ENCODE peak calls at places on chromosomes 12 and 14, in four cellular contexts. Z is WTC11, S is HCT116, F is K562. C is an unnamed sample.

GRCh38 chr12:93886533-93887511 is 209.6 kb downstream of the CRADD start:
- DNase-seq in Z (no peak), S (no peak), F (no peak), C (peak; percentile 71)

GRCh38 chr14:97137705-97138104 is 340.5 kb downstream of the VRK1 start:
- DNase-seq in Z (no peak), S (no peak), F (no peak), C (no peak)

GRCh38 chr12:85951823-85952222 is 77.7 kb downstream of the NTS start:
- DNase-seq in Z (no peak), S (peak; percentile 19), F (no peak), C (no peak)

GRCh38 chr12:123931686-123932321 is 40.8 kb downstream of the CCDC92 start:
- DNase-seq in Z (no peak), S (no peak), F (no peak), C (no peak)

GRCh38 chr12:41795066-41795465 is 349.6 kb downstream of the GXYLT1 start:
- DNase-seq in Z (no peak), S (no peak), F (no peak), C (no peak)

GRCh38 chr12:31832740-31833540 is 104.1 kb upstream of the AMN1 start:
- DNase-seq in Z (no peak), S (no peak), F (no peak), C (no peak)

GRCh38 chr12:131755305-131756113 is 44.6 kb downstream of the SFSWAP start:
- DNase-seq in Z (peak; percentile 50), S (peak; percentile 47), F (peak; percentile 46), C (peak; percentile 59)

GRCh38 chr12:115354007-115354452 is 670.1 kb upstream of the TBX3 start:
- DNase-seq in Z (no peak), S (peak; percentile 36), F (no peak), C (no peak)

GRCh38 chr12:131077931-131078391 is 124.3 kb downstream of the ADGRD1 start:
- DNase-seq in Z (no peak), S (no peak), F (no peak), C (no peak)

GRCh38 chr12:11630046-11630706 is 19.3 kb upstream of the ETV6 start:
- DNase-seq in Z (no peak), S (no peak), F (no peak), C (no peak)

GRCh38 chr12:112747501-112747900 is 44.0 kb upstream of the RPH3A start:
- DNase-seq in Z (no peak), S (no peak), F (no peak), C (no peak)

GRCh38 chr14:74835607-74836250 is 40.2 kb downstream of the PROX2 start:
- DNase-seq in Z (no peak), S (no peak), F (no peak), C (no peak)

GRCh38 chr12:45644521-45644920 is 85.0 kb upstream of the ARID2 start:
- DNase-seq in Z (no peak), S (no peak), F (no peak), C (no peak)

GRCh38 chr12:74747305-74747704 is 209.7 kb downstream of the ATXN7L3B start:
- DNase-seq in Z (no peak), S (peak; percentile 21), F (no peak), C (no peak)

GRCh38 chr14:72716471-72716870 is 177.4 kb downstream of the DPF3 start:
- DNase-seq in Z (no peak), S (no peak), F (no peak), C (no peak)

GRCh38 chr14:77342726-77343397 is 22.0 kb downstream of the GSTZ1 start:
- DNase-seq in Z (no peak), S (no peak), F (no peak), C (no peak)

GRCh38 chr14:98210045-98210678 is 1061.8 kb downstream of the BCL11B start:
- DNase-seq in Z (no peak), S (no peak), F (no peak), C (no peak)

GRCh38 chr12:112198120-112198733 is 72.9 kb downstream of the TRAFD1 start:
- DNase-seq in Z (peak; percentile 87), S (peak; percentile 41), F (peak; percentile 31), C (peak; percentile 78)

GRCh38 chr14:72024043-72024407 is 91.8 kb downstream of the RGS6 start:
- DNase-seq in Z (peak; percentile 44), S (peak; percentile 65), F (peak; percentile 23), C (peak; percentile 53)

GRCh38 chr12:52278931-52279682 is 4.7 kb downstream of the KRT86 start:
- DNase-seq in Z (peak; percentile 87), S (peak; percentile 57), F (peak; percentile 91), C (peak; percentile 93)

GRCh38 chr12:101018540-101018939 is 191.5 kb downstream of the SLC5A8 start:
- DNase-seq in Z (no peak), S (peak; percentile 59), F (no peak), C (no peak)

GRCh38 chr14:83483063-83483462 is 1949.4 kb upstream of the SEL1L start:
- DNase-seq in Z (no peak), S (no peak), F (no peak), C (no peak)

GRCh38 chr12:31880340-31880739 is 78.9 kb upstream of the RESF1 start:
- DNase-seq in Z (no peak), S (no peak), F (no peak), C (no peak)

GRCh38 chr14:36661506-36662257 is at the start of gene PAX9:
- DNase-seq in Z (peak; percentile 96), S (peak; percentile 81), F (peak; percentile 92), C (peak; percentile 94)

GRCh38 chr12:6909421-6910145 is 4.8 kb upstream of the ENO2 start:
- DNase-seq in Z (no peak), S (no peak), F (no peak), C (no peak)

GRCh38 chr12:103100226-103100866 is 142.9 kb downstream of the ASCL1 start:
- DNase-seq in Z (no peak), S (no peak), F (no peak), C (no peak)

GRCh38 chr12:48890657-48891418 is 25.2 kb upstream of the RND1 start:
- DNase-seq in Z (peak; percentile 92), S (peak; percentile 27), F (peak; percentile 74), C (peak; percentile 85)

GRCh38 chr14:76351941-76352340 is 24.0 kb upstream of the ESRRB start:
- DNase-seq in Z (no peak), S (no peak), F (no peak), C (no peak)

GRCh38 chr14:91484186-91484585 is 25.9 kb downstream of the PPP4R3A start:
- DNase-seq in Z (no peak), S (no peak), F (no peak), C (no peak)

GRCh38 chr14:68733086-68733621 is 59.7 kb downstream of the ZFP36L1 start:
- DNase-seq in Z (no peak), S (no peak), F (no peak), C (no peak)

GRCh38 chr14:58082011-58082410 is 70.0 kb downstream of the ARMH4 start:
- DNase-seq in Z (no peak), S (no peak), F (no peak), C (no peak)

GRCh38 chr12:109710747-109711595 is 2.7 kb upstream of the FAM222A start:
- DNase-seq in Z (no peak), S (no peak), F (no peak), C (no peak)

GRCh38 chr12:89935850-89936249 is 227.2 kb upstream of the ATP2B1 start:
- DNase-seq in Z (no peak), S (no peak), F (no peak), C (no peak)

GRCh38 chr12:30330565-30330964 is 365.1 kb downstream of the IPO8 start:
- DNase-seq in Z (no peak), S (no peak), F (no peak), C (no peak)

GRCh38 chr12:30329281-30329680 is 366.4 kb downstream of the IPO8 start:
- DNase-seq in Z (no peak), S (no peak), F (no peak), C (no peak)
- TF ChIP-seq SP1 in Z (no peak), S (no peak), F (no peak), C (no peak)

GRCh38 chr14:104123879-104124278 is 14.5 kb upstream of the KIF26A start:
- DNase-seq in Z (no peak), S (no peak), F (no peak), C (no peak)
- TF ChIP-seq SP1 in Z (no peak), S (no peak), F (no peak), C (no peak)

DNA sequence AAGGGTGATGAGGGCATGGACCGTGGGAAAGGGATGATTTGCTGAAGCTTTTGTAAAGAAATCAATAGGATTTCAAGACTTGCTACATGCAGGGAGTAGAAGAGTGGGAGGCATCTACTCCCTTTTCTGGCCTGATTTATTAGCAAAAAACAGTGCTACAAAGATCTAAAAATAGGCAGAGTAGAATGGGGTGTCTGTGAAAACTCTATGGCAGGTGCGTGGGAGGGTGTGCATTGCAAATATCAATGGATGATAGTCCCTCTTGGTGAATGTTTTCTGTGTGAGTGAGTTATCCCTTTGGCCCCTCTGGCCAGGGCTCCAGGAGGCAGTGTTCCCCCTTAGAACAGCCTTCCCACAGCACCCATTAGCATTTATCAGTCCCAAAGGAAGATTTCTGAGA is 139.0 kb downstream of the SMOC1 start:
- DNase-seq in Z (no peak), S (no peak), F (no peak), C (no peak)
- TF ChIP-seq SP1 in Z (no peak), S (no peak), F (no peak), C (no peak)

DNA sequence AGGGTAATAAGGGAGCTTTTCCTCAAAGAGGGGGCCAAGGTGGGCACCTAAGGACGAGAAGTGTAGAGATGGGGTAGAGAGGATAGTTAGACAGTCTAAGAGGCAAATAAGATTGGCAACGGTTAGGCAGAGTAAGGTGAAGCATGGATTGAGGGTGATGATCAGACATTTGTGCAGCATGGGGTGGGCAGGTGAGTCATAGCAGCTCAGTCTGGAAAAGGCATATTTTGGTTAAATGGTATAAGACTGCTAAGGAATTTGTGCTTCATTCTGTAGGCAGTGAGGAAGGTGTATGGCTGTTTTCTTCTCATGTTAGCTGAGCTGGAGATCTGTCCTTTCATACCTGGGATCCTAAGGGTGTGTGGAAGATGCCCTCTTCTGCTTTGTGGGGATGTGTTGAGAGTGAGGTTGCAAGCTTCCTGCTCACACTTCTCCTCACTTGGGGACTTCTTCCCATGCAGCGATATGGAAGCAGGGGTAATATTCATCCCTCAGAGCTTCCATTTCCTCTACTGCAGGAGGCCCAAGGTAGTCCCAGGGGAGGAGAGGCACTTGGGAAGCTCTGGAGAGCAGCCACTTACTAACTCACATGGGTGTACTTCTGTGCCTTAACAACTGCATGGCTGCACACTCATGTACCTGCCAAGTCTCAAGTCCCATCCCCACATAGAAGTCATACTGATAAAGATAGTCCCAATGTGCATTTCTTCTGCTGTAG is 28.9 kb downstream of the GSG1 start:
- DNase-seq in Z (no peak), S (no peak), F (no peak), C (no peak)
- TF ChIP-seq SP1 in Z (no peak), S (no peak), F (no peak), C (no peak)

C was measured in HEK293T.